ENCODE peak calls at places on chromosomes 3 and 15, in ten cellular contexts. Y is endodermal cell; A is astrocyte; G is fibroblast of mammary gland; D is stimulated activated CD4-positive, alpha-beta T cell treated with anti-CD3 and anti-CD28 coated beads, Interleukin-1b, Interleukin-23, amount 100 ng/mL, for 4 hours; X is GF-D8; Z is MCF 10A; T is AG04449; J is lower leg skin; I is foreskin fibroblast. M is an unnamed sample.

GRCh38 chr15:68632101-68632500 is 53.3 kb downstream of the CORO2B start:
- DNase-seq in G (no peak), Z (no peak), Y (no peak), I (no peak), J (no peak), T (no peak), D (no peak), X (no peak), A (no peak), M (no peak)

GRCh38 chr3:197367081-197367780 is 68.8 kb upstream of the DLG1 start:
- DNase-seq in I (no peak), X (no peak), J (no peak), D (no peak), Z (peak), A (peak), T (peak), Y (peak), G (peak), M (no peak)

GRCh38 chr15:74317820-74318375 is 49.5 kb downstream of the CYP11A1 start:
- DNase-seq in A (peak), X (no peak), Y (no peak), I (peak), G (peak), Z (peak), J (peak), D (no peak), T (peak), M (peak)

GRCh38 chr3:12139111-12139511 is 19.6 kb downstream of the TIMP4 start:
- DNase-seq in Z (peak), X (no peak), G (peak), D (no peak), A (peak), Y (peak), J (peak), I (peak), T (no peak), M (no peak)

GRCh38 chr15:67110400-67110799 is 45.0 kb downstream of the SMAD3 start:
- DNase-seq in A (no peak), Y (no peak), X (no peak), T (no peak), D (no peak), G (no peak), J (no peak), I (no peak), Z (no peak), M (no peak)

GRCh38 chr3:156761713-156762575 is 64.2 kb upstream of the LEKR1 start:
- DNase-seq in A (no peak), Z (no peak), D (no peak), G (peak), J (no peak), I (no peak), Y (no peak), X (no peak), T (no peak), M (no peak)

GRCh38 chr15:81069356-81069755 is 64.7 kb upstream of the CFAP161 start:
- DNase-seq in Y (peak), D (no peak), T (no peak), Z (no peak), X (no peak), I (no peak), J (no peak), A (no peak), G (no peak), M (peak)

GRCh38 chr3:71805199-71805598 is 20.3 kb upstream of the PROK2 start:
- DNase-seq in Y (no peak), J (no peak), T (no peak), G (no peak), I (no peak), Z (no peak), A (no peak), X (peak), D (no peak), M (peak)

GRCh38 chr3:17307889-17308288 is 423.1 kb downstream of the PLCL2 start:
- DNase-seq in T (no peak), D (no peak), Y (peak), I (no peak), X (no peak), Z (no peak), J (no peak), A (no peak), G (no peak), M (no peak)

GRCh38 chr15:74763416-74763815 is 14.8 kb downstream of the CYP1A2 start:
- DNase-seq in I (no peak), A (no peak), D (no peak), G (no peak), J (no peak), X (no peak), Z (peak), Y (peak), T (no peak), M (no peak)

GRCh38 chr3:171457263-171458055 is 2.7 kb downstream of the TNIK start:
- DNase-seq in A (no peak), Y (peak), I (no peak), T (no peak), X (no peak), J (no peak), D (no peak), G (no peak), Z (no peak), M (no peak)

GRCh38 chr3:151379083-151379734 is 5.3 kb downstream of the P2RY12 start:
- DNase-seq in J (no peak), G (peak), Y (peak), I (no peak), D (no peak), T (no peak), Z (peak), X (no peak), A (no peak), M (no peak)

M was measured in esophagus muscularis mucosa.